ENCODE peak calls at places on chromosomes 16 and 17, in seven cellular contexts. E is fibroblast of lung; B is A549; M is naive thymus-derived CD4-positive, alpha-beta T cell; Z is mammary epithelial cell; Y is neural progenitor cell; S is ovary. H is an unnamed sample.
A peak's percentile ranks its signal among the peaks of the same experiment; 100 is the strongest.

GRCh38 chr17:77145635-77146632 is 5.2 kb downstream of the SEC14L1 start:
- DNase-seq in E (peak; percentile 79), B (no peak), M (no peak), Z (no peak), Y (no peak), S (no peak), H (no peak)

GRCh38 chr17:17341452-17341851 is 38.3 kb downstream of the NT5M start:
- DNase-seq in E (no peak), B (no peak), M (no peak), Z (no peak), Y (no peak), S (no peak), H (no peak)

GRCh38 chr17:40613755-40614154 is 33.9 kb downstream of the SMARCE1 start:
- DNase-seq in E (no peak), B (no peak), M (no peak), Z (no peak), Y (no peak), S (no peak), H (no peak)

GRCh38 chr16:16167927-16168326 is 55.4 kb downstream of the ABCC6 start:
- DNase-seq in E (no peak), B (no peak), M (no peak), Z (no peak), Y (no peak), S (no peak), H (no peak)

GRCh38 chr17:39808409-39808997 is 55.6 kb downstream of the IKZF3 start:
- DNase-seq in E (no peak), B (no peak), M (no peak), Z (no peak), Y (no peak), S (no peak), H (no peak)

GRCh38 chr17:1060991-1061390 is 64.1 kb downstream of the TIMM22 start:
- DNase-seq in E (peak; percentile 98), B (peak; percentile 78), M (no peak), Z (peak; percentile 98), Y (no peak), S (peak; percentile 47), H (no peak)

GRCh38 chr17:76353004-76353598 is 615 bp downstream of the PRPSAP1 start:
- DNase-seq in E (no peak), B (no peak), M (no peak), Z (peak; percentile 47), Y (peak; percentile 63), S (peak; percentile 26), H (no peak)

GRCh38 chr16:30839523-30840227 is 52.7 kb upstream of the ZNF629 start:
- DNase-seq in E (no peak), B (no peak), M (no peak), Z (no peak), Y (peak; percentile 10), S (no peak), H (no peak)

GRCh38 chr16:89256651-89257254 is 39.2 kb downstream of the ZNF778 start:
- DNase-seq in E (peak; percentile 52), B (no peak), M (peak; percentile 57), Z (peak; percentile 41), Y (peak; percentile 58), S (peak; percentile 72), H (peak; percentile 71)

GRCh38 chr17:19857640-19858039 is 10.1 kb downstream of the ULK2 start:
- DNase-seq in E (no peak), B (no peak), M (no peak), Z (no peak), Y (no peak), S (no peak), H (no peak)

GRCh38 chr17:21397341-21398050 is 21.3 kb downstream of the KCNJ12 start:
- DNase-seq in E (peak; percentile 55), B (no peak), M (no peak), Z (no peak), Y (no peak), S (peak; percentile 54), H (no peak)

GRCh38 chr16:12688972-12689850 is 114.5 kb downstream of the CPPED1 start:
- DNase-seq in E (no peak), B (no peak), M (no peak), Z (no peak), Y (no peak), S (no peak), H (no peak)

GRCh38 chr16:24999088-24999670 is 16.0 kb downstream of the ARHGAP17 start:
- DNase-seq in E (no peak), B (no peak), M (no peak), Z (no peak), Y (no peak), S (no peak), H (no peak)

GRCh38 chr16:30786115-30786935 is 680 bp downstream of the ZNF629 start:
- DNase-seq in E (peak; percentile 61), B (peak; percentile 61), M (no peak), Z (peak; percentile 57), Y (peak; percentile 71), S (no peak), H (no peak)

GRCh38 chr17:36813357-36813756 is 123.9 kb upstream of the LHX1 start:
- DNase-seq in E (no peak), B (no peak), M (no peak), Z (no peak), Y (no peak), S (no peak), H (no peak)

GRCh38 chr17:81120695-81121621 is 44.3 kb upstream of the PVALEF start:
- DNase-seq in E (no peak), B (peak; percentile 46), M (no peak), Z (no peak), Y (no peak), S (no peak), H (no peak)

GRCh38 chr16:51994597-51994996 is 552.3 kb downstream of the TOX3 start:
- DNase-seq in E (no peak), B (peak; percentile 19), M (no peak), Z (peak; percentile 96), Y (no peak), S (no peak), H (no peak)

GRCh38 chr17:77245162-77245926 is 104.6 kb downstream of the SEC14L1 start:
- DNase-seq in E (no peak), B (no peak), M (no peak), Z (no peak), Y (no peak), S (no peak), H (no peak)

GRCh38 chr16:70158261-70158939 is 15.2 kb upstream of the CLEC18C start:
- DNase-seq in E (no peak), B (peak; percentile 46), M (no peak), Z (no peak), Y (no peak), S (no peak), H (no peak)

GRCh38 chr17:82372591-82373452 is 1.3 kb downstream of the UTS2R start:
- DNase-seq in E (no peak), B (no peak), M (no peak), Z (no peak), Y (peak; percentile 38), S (no peak), H (no peak)

GRCh38 chr17:3794890-3795757 is 5.9 kb downstream of the ITGAE start:
- DNase-seq in E (no peak), B (peak; percentile 66), M (no peak), Z (no peak), Y (peak; percentile 26), S (no peak), H (peak; percentile 16)

GRCh38 chr16:19831678-19832077 is 53.0 kb downstream of the GPRC5B start:
- DNase-seq in E (peak; percentile 74), B (peak; percentile 24), M (no peak), Z (peak; percentile 70), Y (no peak), S (no peak), H (no peak)

DNA sequence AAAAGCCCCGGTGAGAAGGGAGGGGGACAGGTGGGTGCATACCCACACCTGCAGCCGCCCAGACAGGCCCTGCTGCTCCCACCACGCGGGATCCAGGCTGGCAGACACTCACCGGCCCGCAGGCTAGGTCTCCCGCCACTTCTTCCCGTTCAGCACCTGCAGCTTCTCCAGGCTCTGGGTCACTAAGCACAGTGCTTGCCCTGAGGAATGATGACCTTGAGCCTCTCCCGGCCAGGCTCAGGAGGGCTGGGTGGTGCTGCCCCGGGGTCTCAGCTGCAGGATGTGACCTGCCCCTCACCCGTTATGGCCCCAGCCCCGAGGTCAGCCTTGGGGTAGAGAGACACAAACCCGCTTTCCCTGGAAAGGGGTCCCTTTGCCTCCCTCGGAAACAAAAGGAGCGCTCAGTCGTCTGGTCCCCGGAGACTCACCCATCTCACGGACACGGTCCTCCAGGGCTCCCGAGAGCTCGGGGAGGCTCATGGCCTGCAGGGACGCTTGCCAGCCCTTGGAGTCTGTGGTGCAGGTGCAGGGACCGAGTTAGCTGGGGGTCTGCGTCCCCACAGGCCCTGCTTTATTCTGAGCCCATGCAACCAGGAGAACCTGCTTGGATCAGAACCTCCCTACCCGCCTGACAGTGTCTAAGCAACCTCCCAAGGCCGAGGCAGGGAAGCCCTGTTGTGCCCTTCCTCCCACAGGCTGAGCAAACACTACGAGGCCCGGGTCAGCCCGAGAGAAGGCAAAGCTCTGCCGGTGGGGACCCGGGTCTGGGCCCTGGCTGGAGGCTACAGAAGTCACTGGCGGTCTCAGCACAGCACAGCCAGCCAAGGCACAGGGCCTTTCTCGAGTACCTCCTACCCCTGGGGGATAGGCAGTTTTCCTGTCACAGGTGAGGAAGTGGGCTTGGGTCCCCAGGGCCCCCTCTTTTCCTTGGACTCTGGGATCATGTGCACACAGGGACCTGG is 3.8 kb downstream of the NUDT16L1 start:
- DNase-seq in E (no peak), B (no peak), M (no peak), Z (no peak), Y (no peak), S (peak; percentile 25), H (no peak)
- H3K27ac ChIP-seq in E (no peak overlapping the region), B (no peak overlapping the region), M (no peak overlapping the region), Z (no peak overlapping the region), Y (no peak overlapping the region), S (no peak overlapping the region), H (no peak overlapping the region)

GRCh38 chr17:59634632-59635561 is 15.2 kb downstream of the CLTC start:
- DNase-seq in E (no peak), B (no peak), M (no peak), Z (peak; percentile 62), Y (no peak), S (no peak), H (no peak)
- H3K4me1 ChIP-seq in E (no peaks in the 10 kb centered on the region), B (peaks cover 43% of the 10 kb centered on the region), M (peaks cover 37% of the 10 kb centered on the region), Z (no peaks in the 10 kb centered on the region), Y (no peaks in the 10 kb centered on the region), S (peaks cover 9% of the 10 kb centered on the region), H (peaks cover 34% of the 10 kb centered on the region)

GRCh38 chr17:57898487-57899311 is 48.9 kb upstream of the MRPS23 start:
- DNase-seq in E (peak; percentile 71), B (no peak), M (no peak), Z (no peak), Y (peak; percentile 94), S (peak; percentile 48), H (no peak)
- H3K27ac ChIP-seq in E (peak overlapping the region; percentile 68), B (peak overlapping the region; percentile 97), M (no peak overlapping the region), Z (no peak overlapping the region), Y (peak overlapping the region; percentile 84), S (peak overlapping the region; percentile 60), H (no peak overlapping the region)

DNA sequence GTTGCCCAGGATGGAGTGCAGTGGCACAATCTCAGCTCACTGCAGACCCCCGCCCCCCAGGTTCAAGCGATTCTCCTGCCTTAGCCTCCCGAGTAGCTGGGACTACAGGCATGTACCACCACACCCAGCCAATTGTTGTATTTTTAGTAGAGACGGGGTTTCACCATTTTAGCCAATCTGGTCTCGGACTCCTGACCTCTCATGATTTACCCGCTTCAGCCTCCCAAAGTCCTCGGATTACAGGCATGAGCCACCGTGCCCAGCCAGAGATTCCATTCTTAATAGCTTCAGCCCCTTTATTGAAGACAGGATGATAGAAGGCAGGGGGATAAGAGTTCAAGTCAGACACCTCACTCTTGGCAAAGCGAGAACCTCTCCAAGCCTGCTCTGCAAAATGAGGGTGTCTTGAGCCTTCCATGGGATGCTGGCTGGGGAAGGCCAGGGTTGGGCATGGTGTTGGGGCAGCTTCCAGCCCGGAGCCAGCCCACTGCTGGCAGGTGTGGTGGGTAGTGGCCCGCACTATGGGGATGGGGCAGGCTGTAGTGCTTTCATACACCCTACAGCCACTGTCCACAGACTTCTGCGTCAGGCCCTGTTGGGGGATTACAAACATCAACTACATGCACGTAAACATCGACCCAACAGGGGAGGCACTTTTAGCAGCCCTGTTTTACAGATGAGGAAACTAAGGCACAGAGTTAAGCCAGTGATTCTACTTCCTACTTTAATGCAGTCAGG is 3.5 kb downstream of the CARHSP1 start:
- DNase-seq in E (no peak), B (no peak), M (no peak), Z (no peak), Y (no peak), S (no peak), H (no peak)
- H3K4me1 ChIP-seq in E (peaks cover 23% of the 10 kb centered on the region), B (peaks cover 83% of the 10 kb centered on the region), M (peaks cover 6% of the 10 kb centered on the region), Z (peaks cover 26% of the 10 kb centered on the region), Y (peaks cover 41% of the 10 kb centered on the region), S (peaks cover 27% of the 10 kb centered on the region), H (peaks cover 12% of the 10 kb centered on the region)

H was measured in effector memory CD4-positive, alpha-beta T cell.